ENCODE peak calls at places on chromosomes 7 and 10, in six cellular contexts. V is astrocyte of the spinal cord, B is mesendoderm, H is AG20443, K is endothelial cell, P is transverse colon. O is an unnamed sample.

GRCh38 chr10:78775891-78776290 is 292.9 kb upstream of the ZMIZ1 start:
- DNase-seq in K (no peak), B (no peak), H (no peak), V (no peak), P (no peak), O (no peak)

GRCh38 chr7:32093415-32094408 is 23.5 kb upstream of the PDE1C start:
- DNase-seq in K (no peak), B (peak; percentile 33), H (peak; percentile 86), P (no peak), V (peak; percentile 92), O (peak; percentile 90)

GRCh38 chr7:46071076-46071475 is 150.0 kb upstream of the IGFBP3 start:
- DNase-seq in H (no peak), V (peak; percentile 67), P (no peak), K (no peak), B (no peak), O (no peak)

GRCh38 chr10:26931223-26931622 is 70.5 kb upstream of the ABI1 start:
- DNase-seq in P (peak; percentile 66), H (peak; percentile 26), K (peak; percentile 23), V (no peak), B (peak; percentile 74), O (no peak)

GRCh38 chr7:98867271-98867701 is 2.5 kb downstream of the TMEM130 start:
- DNase-seq in P (no peak), V (no peak), K (no peak), H (peak; percentile 66), B (peak; percentile 60), O (peak; percentile 45)

GRCh38 chr7:2953588-2954407 is 89.9 kb downstream of the CARD11 start:
- DNase-seq in H (no peak), P (no peak), V (no peak), B (no peak), K (no peak), O (no peak)

GRCh38 chr7:138979988-138980574 is 1.1 kb downstream of the KIAA1549 start:
- DNase-seq in K (no peak), H (no peak), B (no peak), V (peak; percentile 17), P (no peak), O (no peak)

GRCh38 chr7:133662830-133663229 is 410.0 kb downstream of the EXOC4 start:
- DNase-seq in H (no peak), V (no peak), B (no peak), K (no peak), P (no peak), O (no peak)

GRCh38 chr7:106064836-106065559 is 47.1 kb downstream of the SYPL1 start:
- DNase-seq in B (peak; percentile 81), V (peak; percentile 93), H (peak; percentile 95), K (no peak), P (peak; percentile 79), O (peak; percentile 97)

GRCh38 chr7:101681170-101682007 is 52.3 kb upstream of the MYL10 start:
- DNase-seq in H (peak; percentile 95), B (peak; percentile 47), K (no peak), V (peak; percentile 84), P (no peak), O (peak; percentile 94)

GRCh38 chr10:75827591-75827990 is 396.2 kb downstream of the LRMDA start:
- DNase-seq in V (no peak), K (no peak), P (no peak), H (no peak), B (no peak), O (no peak)

GRCh38 chr10:83367036-83367435 is 772.3 kb upstream of the GHITM start:
- DNase-seq in K (no peak), P (no peak), B (peak; percentile 16), V (no peak), H (no peak), O (no peak)

GRCh38 chr10:33412261-33413092 is 78.0 kb upstream of the NRP1 start:
- DNase-seq in B (no peak), K (no peak), H (peak; percentile 84), P (no peak), V (peak; percentile 84), O (peak; percentile 84)

GRCh38 chr7:24669971-24670591 is 87.2 kb downstream of the GSDME start:
- DNase-seq in P (no peak), H (no peak), V (no peak), K (no peak), B (peak; percentile 26), O (no peak)

O was measured in AG08395.